ENCODE peak calls at places on chromosomes 11 and 22, in four cellular contexts. R is HCT116, W is H1, E is K562. H is an unnamed sample.

GRCh38 chr22:28922540-28923244 is 39.3 kb downstream of the ZNRF3 start:
- DNase-seq in R (no peak), E (no peak), W (no peak), H (no peak)

GRCh38 chr11:77044886-77045285 is 10.7 kb downstream of the B3GNT6 start:
- DNase-seq in R (no peak), E (no peak), W (no peak), H (no peak)

GRCh38 chr11:130424613-130425140 is 3.7 kb downstream of the ADAMTS8 start:
- DNase-seq in E (no peak), W (no peak), R (no peak), H (no peak)

GRCh38 chr11:111935331-111936044 is 1.7 kb upstream of the DIXDC1 start:
- DNase-seq in W (no peak), R (no peak), E (no peak), H (no peak)

GRCh38 chr22:37545703-37546435 is 14.4 kb upstream of the CDC42EP1 start:
- DNase-seq in W (peak; percentile 77), R (no peak), E (no peak), H (no peak)

GRCh38 chr11:18523079-18523478 is 3.7 kb downstream of the TSG101 start:
- DNase-seq in E (no peak), W (no peak), R (no peak), H (no peak)

GRCh38 chr22:29310863-29311339 is 4.5 kb downstream of the GAS2L1 start:
- DNase-seq in W (no peak), E (peak; percentile 89), R (peak; percentile 75), H (no peak)

GRCh38 chr11:120539681-120540369 is 28.3 kb downstream of the GRIK4 start:
- DNase-seq in R (peak; percentile 19), E (no peak), W (no peak), H (no peak)

GRCh38 chr22:37508431-37508963 is 10.7 kb downstream of the CARD10 start:
- DNase-seq in W (no peak), E (no peak), R (no peak), H (no peak)

GRCh38 chr11:12581923-12582322 is 92.3 kb upstream of the TEAD1 start:
- DNase-seq in R (peak; percentile 38), E (peak; percentile 41), W (no peak), H (no peak)

DNA sequence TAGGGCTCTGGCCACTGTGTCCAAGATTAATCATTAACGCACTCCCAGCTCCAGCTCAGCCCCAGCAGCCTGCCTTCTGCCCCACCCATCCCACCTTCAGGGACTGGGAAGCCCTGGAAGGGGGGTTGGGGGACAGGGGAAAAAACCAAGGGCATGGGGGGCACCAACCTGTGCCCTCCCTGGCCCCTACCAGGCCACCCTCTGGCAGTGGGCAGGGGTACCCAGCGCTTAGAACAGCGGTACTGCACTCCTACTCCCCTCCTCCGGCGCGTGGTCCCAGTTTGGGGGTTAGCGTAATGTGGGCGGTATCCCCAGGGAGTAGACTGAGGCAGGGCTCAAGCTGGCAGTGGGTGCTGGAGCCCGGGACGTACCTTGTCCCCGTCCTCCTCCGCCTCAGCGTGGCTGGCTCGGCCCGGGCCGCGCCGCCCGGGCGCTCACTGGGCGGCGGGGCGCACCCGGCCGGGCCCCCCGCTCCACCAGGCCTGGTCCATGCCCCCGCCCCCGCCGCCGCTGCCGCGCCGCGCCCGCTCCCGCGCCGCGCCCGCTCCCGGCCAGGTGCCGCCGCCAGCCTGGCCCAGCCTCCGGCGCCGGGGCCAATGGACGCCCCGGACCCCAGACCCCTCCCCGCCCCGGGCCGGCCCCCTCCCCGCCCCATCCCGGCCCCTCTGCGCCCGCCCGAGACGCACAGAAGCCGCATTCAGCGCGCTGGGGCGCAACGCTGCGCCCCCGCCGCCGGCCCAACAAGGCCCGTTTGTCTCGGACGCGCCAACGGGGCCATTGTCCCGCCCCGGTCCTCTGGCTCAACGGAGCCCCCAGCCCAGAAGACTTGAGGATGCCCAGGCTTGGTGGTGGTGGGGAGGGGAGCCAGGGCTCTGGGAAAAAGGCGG is at the start of gene GAL3ST1:
- DNase-seq in W (no peak), E (no peak), R (no peak), H (no peak)
- TF ChIP-seq EGR1 in W (no peak), E (no peak), R (no peak), H (no peak)

DNA sequence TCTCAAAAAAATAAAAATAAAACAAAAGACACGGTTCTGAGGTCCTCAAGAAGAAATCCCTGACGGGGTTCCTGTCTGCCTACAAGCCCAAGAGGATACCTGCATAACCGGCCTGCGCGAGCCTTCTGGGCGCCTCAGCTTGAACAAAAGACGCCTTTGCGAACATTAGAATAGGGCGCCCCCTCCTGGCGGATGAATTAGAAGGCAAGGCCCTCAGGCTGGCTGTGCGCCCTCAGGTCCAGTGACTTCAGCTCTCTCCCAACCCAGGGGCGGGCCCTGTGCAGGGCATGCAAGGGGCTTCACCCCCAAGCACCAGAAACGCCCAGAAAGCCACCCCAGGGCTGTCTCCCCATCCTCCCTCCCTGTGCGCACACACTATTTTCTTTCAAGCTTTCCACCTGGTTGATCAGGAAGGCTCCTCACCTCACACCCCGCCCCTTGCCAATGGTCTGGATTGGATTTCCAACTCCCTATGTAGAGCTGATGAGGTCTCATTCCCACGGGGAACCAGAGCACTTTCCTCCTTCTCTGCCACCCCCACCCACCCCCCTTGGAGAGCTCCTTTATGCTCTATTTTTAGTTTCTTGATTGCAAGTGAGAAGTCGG is 273.3 kb downstream of the BUD13 start:
- DNase-seq in W (peak; percentile 87), E (peak; percentile 72), R (peak; percentile 64), H (no peak)
- TF ChIP-seq JUND in W (no peak), E (no peak), R (no peak), H (no peak)

DNA sequence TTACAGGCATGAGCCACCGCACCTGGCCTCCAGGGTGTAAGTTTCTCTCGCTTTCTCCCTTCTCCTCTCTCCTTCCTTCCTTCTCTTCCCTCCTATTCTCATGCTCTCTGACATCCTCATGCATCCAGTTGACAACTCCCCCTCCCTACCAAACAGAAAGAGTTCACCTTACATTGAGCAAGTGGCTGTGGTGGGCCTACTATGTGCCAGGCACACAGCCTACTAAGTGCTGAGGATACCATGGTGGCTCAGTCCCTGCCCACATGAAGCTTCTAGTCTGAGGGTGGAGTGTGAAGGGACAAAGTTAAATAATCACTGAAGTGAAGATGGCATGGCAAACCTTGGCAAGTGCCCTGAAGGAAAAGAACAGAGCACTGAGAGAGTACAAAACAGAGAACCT is 9.6 kb upstream of the DAGLA start:
- DNase-seq in W (no peak), E (no peak), R (no peak), H (no peak)
- TF ChIP-seq EGR1 in W (no peak), E (no peak), R (no peak), H (no peak)

DNA sequence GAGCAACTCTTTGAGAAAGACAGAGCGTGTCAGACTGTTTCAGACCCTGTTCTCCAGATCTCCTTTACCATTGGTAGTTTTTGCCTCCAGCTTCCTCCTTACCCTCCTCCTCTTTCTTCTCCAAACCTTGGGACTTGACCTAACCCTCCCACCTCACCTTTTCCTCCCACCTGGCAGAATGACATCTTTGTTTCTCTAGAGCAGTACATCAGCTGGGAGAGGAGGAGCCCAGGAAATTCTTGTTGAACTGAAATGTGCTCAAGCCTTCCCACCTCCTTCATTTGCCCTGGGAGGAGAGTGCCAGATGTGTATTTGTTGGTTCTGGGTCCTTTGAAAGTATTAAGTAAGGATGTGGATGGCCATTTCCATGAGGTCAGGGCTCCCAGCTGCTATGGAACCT is 17.4 kb downstream of the OSBP2 start:
- DNase-seq in R (no peak), E (no peak), W (no peak), H (no peak)
- TF ChIP-seq JUND in R (no peak), E (no peak), W (no peak), H (no peak)

DNA sequence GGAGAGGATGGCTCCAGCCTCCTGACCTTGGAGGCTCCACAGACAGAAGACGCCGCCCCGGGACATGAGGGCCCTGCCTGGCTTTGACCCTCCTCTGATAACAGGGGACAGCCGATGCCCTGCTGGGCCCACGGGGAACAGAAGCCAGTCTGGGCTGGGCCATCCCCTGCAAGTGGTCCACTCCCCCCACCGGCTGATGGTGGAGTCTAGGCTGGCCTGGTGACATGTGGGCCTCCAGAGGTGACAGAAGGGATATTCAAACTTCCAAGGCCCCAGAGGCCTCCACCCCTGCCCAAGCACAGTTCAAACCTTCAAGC is 930.1 kb downstream of the BRD1 start:
- DNase-seq in E (no peak), R (no peak), W (no peak), H (no peak)
- TF ChIP-seq EGR1 in E (no peak), R (no peak), W (no peak), H (no peak)

GRCh38 chr22:19448739-19449421 is 1.4 kb upstream of the C22orf39 start:
- DNase-seq in R (no peak), E (no peak), W (no peak), H (no peak)
- TF ChIP-seq JUND in R (no peak), E (no peak), W (no peak), H (no peak)